ENCODE peak calls at places on chromosomes 16 and 17, in six cellular contexts. N, I, L, X, F and T are unnamed samples. For H3K4me1, the result is how much of the 10 kb centered on the place peaks cover.

GRCh38 chr17:73976676-73977521 is 226.6 kb upstream of the RPL38 start:
- DNase-seq in N (no peak), I (no peak), L (no peak), X (no peak), F (no peak), T (no peak)

GRCh38 chr17:48258317-48258716 is 150.8 kb downstream of the SNX11 start:
- DNase-seq in N (no peak), I (no peak), L (no peak), X (no peak), F (no peak), T (no peak)

GRCh38 chr17:76772842-76773521 is 35.1 kb downstream of the MFSD11 start:
- DNase-seq in N (peak), I (peak), L (no peak), X (peak), F (peak), T (peak)

GRCh38 chr16:75023019-75023418 is 24.2 kb downstream of the ZNRF1 start:
- DNase-seq in N (no peak), I (peak), L (no peak), X (peak), F (no peak), T (no peak)

GRCh38 chr16:66947302-66948033 is 12.2 kb downstream of the CES2 start:
- DNase-seq in N (peak), I (peak), L (peak), X (peak), F (peak), T (peak)

GRCh38 chr17:48030531-48030930 is 7.1 kb downstream of the COPZ2 start:
- DNase-seq in N (no peak), I (no peak), L (no peak), X (no peak), F (no peak), T (no peak)

GRCh38 chr16:85396879-85397871 is 215.9 kb upstream of the GSE1 start:
- DNase-seq in N (no peak), I (no peak), L (peak), X (no peak), F (no peak), T (no peak)

GRCh38 chr17:72176516-72176851 is 55.7 kb downstream of the SOX9 start:
- DNase-seq in N (no peak), I (no peak), L (no peak), X (no peak), F (no peak), T (no peak)

GRCh38 chr17:3506054-3506453 is 30.3 kb downstream of the ASPA start:
- DNase-seq in N (no peak), I (no peak), L (no peak), X (no peak), F (no peak), T (no peak)

GRCh38 chr16:3578121-3578520 is 918 bp upstream of the NLRC3 start:
- DNase-seq in N (peak), I (no peak), L (no peak), X (no peak), F (no peak), T (no peak)

GRCh38 chr16:16158741-16159374 is 64.4 kb downstream of the ABCC6 start:
- DNase-seq in N (no peak), I (peak), L (no peak), X (peak), F (no peak), T (no peak)

GRCh38 chr16:29791845-29792797 is 1.6 kb downstream of the KIF22 start:
- DNase-seq in N (no peak), I (no peak), L (no peak), X (no peak), F (no peak), T (peak)

GRCh38 chr16:57140866-57141668 is 44.8 kb downstream of the PSME3IP1 start:
- DNase-seq in N (no peak), I (no peak), L (no peak), X (no peak), F (no peak), T (no peak)

GRCh38 chr16:57137043-57137442 is 44.7 kb downstream of the CPNE2 start:
- DNase-seq in N (no peak), I (no peak), L (no peak), X (no peak), F (no peak), T (no peak)

GRCh38 chr16:57137566-57138273 is 45.3 kb downstream of the CPNE2 start:
- DNase-seq in N (no peak), I (no peak), L (no peak), X (no peak), F (no peak), T (no peak)

GRCh38 chr16:57134982-57135381 is 42.6 kb downstream of the CPNE2 start:
- DNase-seq in N (peak), I (no peak), L (no peak), X (no peak), F (no peak), T (no peak)

DNA sequence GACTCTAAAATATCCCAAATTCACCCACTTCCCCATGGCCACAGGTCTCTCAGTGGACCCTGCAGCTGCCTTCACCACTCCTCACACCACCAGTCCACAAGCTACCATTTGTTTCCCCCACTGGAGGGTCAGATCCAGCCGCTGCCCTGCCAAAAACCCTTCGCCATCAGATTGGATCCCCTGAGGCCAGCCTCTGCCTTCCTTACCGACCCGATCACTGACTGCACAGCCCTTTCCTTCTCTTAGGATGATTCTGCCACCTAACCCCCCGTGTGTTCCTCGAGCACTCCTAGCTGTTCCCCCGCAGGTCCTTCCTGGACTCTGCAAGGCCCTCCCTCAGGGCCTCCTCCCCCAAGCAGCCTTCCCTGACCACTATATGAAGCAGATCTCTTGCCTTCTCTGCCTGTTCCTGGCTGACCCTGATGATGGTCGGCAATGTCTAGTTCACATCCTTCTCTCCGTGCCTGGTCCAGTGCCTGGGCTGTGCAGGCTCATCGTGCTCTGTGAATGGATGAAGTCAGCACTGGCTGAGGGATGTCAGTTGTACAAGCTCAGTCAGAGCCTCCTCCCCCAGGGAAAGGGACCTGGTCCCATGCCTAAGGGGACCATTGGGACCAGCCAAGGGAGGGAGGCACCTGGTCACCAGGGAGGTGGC is 46.0 kb downstream of the CPNE2 start:
- DNase-seq in N (no peak), I (no peak), L (no peak), X (no peak), F (no peak), T (no peak)
- H3K4me1 ChIP-seq in N (half or more), I (under half), L (under half), X (under half), F (under half), T (under half)

GRCh38 chr17:43827596-43827995 is 5.3 kb downstream of the MPP3 start:
- DNase-seq in N (no peak), I (no peak), L (no peak), X (no peak), F (no peak), T (no peak)
- H3K4me3 ChIP-seq in N (no peak), I (no peak), L (no peak), X (no peak), F (no peak), T (no peak)

GRCh38 chr16:87393680-87394055 is 1.5 kb downstream of the MAP1LC3B start:
- DNase-seq in N (no peak), I (no peak), L (no peak), X (no peak), F (no peak), T (no peak)
- H3K4me1 ChIP-seq in N (under half), I (under half), L (under half), X (under half), F (under half), T (under half)

GRCh38 chr17:21200590-21201301 is 13.2 kb downstream of the TMEM11 start:
- DNase-seq in N (no peak), I (no peak), L (no peak), X (peak), F (no peak), T (no peak)
- H3K4me3 ChIP-seq in N (no peak), I (no peak), L (no peak), X (no peak), F (no peak), T (no peak)

DNA sequence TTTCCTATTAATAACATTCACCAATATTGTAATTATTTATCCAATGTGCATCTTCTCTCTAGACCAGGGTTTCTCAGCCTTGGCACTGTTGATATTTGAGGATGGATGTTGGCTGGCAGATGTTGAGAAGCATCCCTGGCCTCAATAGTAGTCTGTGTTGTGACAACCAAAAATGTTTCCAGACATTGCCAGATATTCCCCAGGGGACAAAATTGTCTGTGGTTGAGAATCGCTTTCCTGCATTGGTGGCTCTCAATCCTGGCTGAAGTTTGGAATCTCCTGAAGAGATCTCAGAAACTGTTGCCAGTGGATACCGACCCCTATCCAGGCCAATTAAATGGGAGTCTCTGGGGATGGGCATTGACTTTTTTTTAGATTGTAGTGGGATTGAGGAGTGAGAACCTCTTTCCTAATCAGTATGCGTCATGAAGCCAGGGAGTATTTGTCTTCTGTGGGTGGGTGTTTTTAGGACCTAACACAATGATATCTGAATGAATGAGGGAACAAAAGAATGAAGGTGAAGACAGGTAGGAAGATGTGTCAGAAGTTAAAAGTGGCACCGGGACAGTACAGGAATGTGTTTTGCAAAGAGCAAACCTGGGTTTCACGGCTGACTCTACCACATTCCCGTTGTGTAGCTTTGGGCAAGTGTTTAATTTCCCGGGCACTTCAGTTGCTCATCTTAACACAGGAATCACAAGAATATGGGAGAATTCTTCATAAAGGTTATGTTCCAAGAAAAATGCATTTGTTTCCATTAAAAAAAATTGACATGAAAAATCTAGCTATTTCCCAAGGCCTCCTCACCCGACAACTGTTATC is 24.3 kb downstream of the HSD17B2 start:
- DNase-seq in N (no peak), I (no peak), L (no peak), X (no peak), F (no peak), T (no peak)
- H3K4me1 ChIP-seq in N (under half), I (under half), L (under half), X (under half), F (under half), T (under half)